ENCODE peak calls at places on chromosomes 7 and 10, in five cellular contexts. E, Y, K, O and L are unnamed samples.

GRCh38 chr10:76920581-76920980 is 717.0 kb downstream of the KCNMA1 start:
- DNase-seq in O (no peak), E (no peak), K (no peak), Y (no peak), L (no peak)

GRCh38 chr10:71351628-71352319 is 32.7 kb downstream of the SLC29A3 start:
- DNase-seq in K (no peak), O (no peak), E (no peak), Y (no peak), L (no peak)

GRCh38 chr10:8910314-8910713 is 855.8 kb downstream of the GATA3 start:
- DNase-seq in O (no peak), Y (no peak), K (no peak), E (no peak), L (no peak)

GRCh38 chr7:49580000-49580399 is 193.4 kb upstream of the VWC2 start:
- DNase-seq in O (no peak), K (peak), Y (no peak), E (no peak), L (no peak)

GRCh38 chr10:106355450-106355849 is 809.1 kb downstream of the SORCS1 start:
- DNase-seq in K (peak), Y (no peak), E (no peak), O (peak), L (no peak)

GRCh38 chr7:135923700-135924261 is 53.4 kb downstream of the MTPN start:
- DNase-seq in K (no peak), Y (peak), O (no peak), E (no peak), L (peak)

GRCh38 chr7:5211730-5212482 is 21.9 kb downstream of the WIPI2 start:
- DNase-seq in O (no peak), K (no peak), E (no peak), Y (no peak), L (no peak)

GRCh38 chr10:92755725-92756124 is 66.0 kb downstream of the HHEX start:
- DNase-seq in K (no peak), Y (no peak), E (no peak), O (no peak), L (no peak)

GRCh38 chr7:155964543-155964942 is 152.3 kb upstream of the SHH start:
- DNase-seq in E (no peak), Y (no peak), K (no peak), O (no peak), L (no peak)

GRCh38 chr7:98872328-98872924 is 2.6 kb upstream of the TMEM130 start:
- DNase-seq in O (peak), K (peak), E (no peak), Y (no peak), L (no peak)

GRCh38 chr10:43196981-43197833 is 59.0 kb downstream of the CSGALNACT2 start:
- DNase-seq in K (no peak), Y (no peak), O (no peak), E (no peak), L (no peak)

GRCh38 chr10:78913219-78914059 is 155.3 kb upstream of the ZMIZ1 start:
- DNase-seq in K (peak), E (no peak), Y (no peak), O (no peak), L (no peak)

GRCh38 chr10:99536400-99537254 is 3.9 kb downstream of the NKX2-3 start:
- DNase-seq in K (no peak), Y (no peak), O (no peak), E (no peak), L (no peak)

GRCh38 chr10:58625070-58625469 is 112.4 kb downstream of the BICC1 start:
- DNase-seq in E (no peak), O (no peak), K (no peak), Y (peak), L (peak)

GRCh38 chr10:78028438-78029293 is 649 bp downstream of the POLR3A start:
- DNase-seq in Y (peak), E (no peak), K (peak), O (peak), L (peak)

GRCh38 chr7:64793106-64793755 is 997 bp upstream of the ZNF138 start:
- DNase-seq in K (no peak), O (no peak), E (no peak), Y (no peak), L (peak)

GRCh38 chr10:51079331-51079730 is 5.0 kb downstream of the PRKG1 start:
- DNase-seq in E (no peak), K (no peak), O (no peak), Y (no peak), L (no peak)

GRCh38 chr10:23253780-23254179 is 61.7 kb downstream of the PTF1A start:
- DNase-seq in Y (no peak), K (no peak), O (no peak), E (no peak), L (no peak)

GRCh38 chr10:33187427-33187999 is 147.0 kb downstream of the NRP1 start:
- DNase-seq in E (no peak), Y (no peak), K (no peak), O (no peak), L (no peak)

GRCh38 chr10:100647928-100648327 is 97.5 kb upstream of the PAX2 start:
- DNase-seq in E (no peak), Y (no peak), K (no peak), O (no peak), L (no peak)

GRCh38 chr7:98879198-98879988 is 1.1 kb downstream of the TRRAP start:
- DNase-seq in Y (no peak), O (peak), E (no peak), K (peak), L (peak)

GRCh38 chr7:2567663-2568238 is 9.0 kb downstream of the IQCE start:
- DNase-seq in O (no peak), E (no peak), Y (peak), K (no peak), L (peak)

GRCh38 chr10:29841724-29842649 is 207.2 kb upstream of the SVIL start:
- DNase-seq in E (peak), O (no peak), K (no peak), Y (peak), L (peak)

GRCh38 chr7:135761751-135762488 is 13.3 kb upstream of the FAM180A start:
- DNase-seq in Y (peak), E (no peak), O (peak), K (no peak), L (peak)

GRCh38 chr7:87876759-87877234 is 504 bp downstream of the DBF4 start:
- DNase-seq in O (peak), K (peak), Y (peak), E (peak), L (peak)

GRCh38 chr7:91267558-91267955 is 3.3 kb downstream of the FZD1 start:
- DNase-seq in K (no peak), Y (no peak), O (no peak), E (no peak), L (peak)

GRCh38 chr10:114412907-114413386 is 8.6 kb upstream of the AFAP1L2 start:
- DNase-seq in K (no peak), O (no peak), E (no peak), Y (peak), L (no peak)

GRCh38 chr10:93710333-93710909 is 8.0 kb upstream of the FRA10AC1 start:
- DNase-seq in E (no peak), O (no peak), K (no peak), Y (no peak), L (no peak)

GRCh38 chr10:129335942-129336341 is 131.1 kb upstream of the MGMT start:
- DNase-seq in K (no peak), E (no peak), O (no peak), Y (no peak), L (no peak)

GRCh38 chr7:132296820-132297219 is 279.4 kb downstream of the PLXNA4 start:
- DNase-seq in O (no peak), Y (no peak), K (no peak), E (no peak), L (no peak)

GRCh38 chr7:2855386-2855785 is 11.3 kb upstream of the GNA12 start:
- DNase-seq in Y (no peak), K (no peak), E (no peak), O (no peak), L (no peak)

DNA sequence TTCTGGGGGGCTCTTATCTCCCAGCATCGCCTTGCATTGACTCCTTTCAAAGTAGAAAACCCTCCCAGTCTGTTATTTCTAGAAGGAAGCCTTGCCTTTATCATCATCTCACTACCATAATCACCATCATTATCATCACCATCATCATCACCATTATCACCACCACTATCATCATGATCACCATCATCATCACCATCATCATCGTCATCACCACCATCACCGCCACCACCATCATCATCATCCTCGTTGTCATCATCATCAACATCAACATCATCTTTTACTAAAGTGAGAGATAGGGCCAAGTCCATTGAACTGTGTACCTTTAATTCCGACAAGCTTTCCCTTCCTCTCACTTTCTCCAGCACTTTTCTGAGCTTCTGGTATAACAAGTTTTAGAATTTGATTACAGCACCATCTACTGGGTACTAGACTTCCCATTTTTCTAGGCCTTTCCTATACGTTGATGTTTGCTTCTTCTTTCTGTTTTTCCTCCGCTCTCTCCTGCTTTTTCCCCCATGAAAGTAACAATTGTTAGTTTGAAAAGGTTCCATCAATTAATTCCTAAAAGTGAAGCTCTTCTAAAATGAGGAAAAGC is 226.4 kb downstream of the BUB3 start:
- DNase-seq in E (no peak), Y (no peak), O (no peak), K (no peak), L (peak)
- TF ChIP-seq CTCF in E (peak), Y (no peak), O (peak), K (peak), L (peak)

DNA sequence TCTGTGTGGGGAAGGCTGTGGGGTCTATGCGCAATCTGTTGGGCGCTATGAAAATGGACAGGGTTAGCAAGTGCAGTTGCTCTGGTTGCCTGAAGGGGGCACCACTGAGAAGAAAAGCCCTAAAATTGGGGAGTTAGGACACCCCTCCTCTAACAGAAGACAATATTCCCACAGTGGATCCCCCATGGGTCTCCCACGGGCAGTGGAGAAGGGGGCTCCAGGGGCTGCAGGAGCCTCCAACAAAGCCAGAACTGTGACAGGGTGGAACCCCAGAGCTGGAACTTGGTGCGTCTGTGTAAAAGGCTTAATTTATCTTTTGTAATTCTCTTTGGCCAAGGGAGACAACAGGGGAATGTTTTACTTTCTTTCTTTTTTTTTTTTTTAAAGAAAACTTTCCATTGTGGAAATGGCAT is 12.5 kb upstream of the COL13A1 start:
- DNase-seq in E (no peak), O (no peak), Y (no peak), K (no peak), L (no peak)
- TF ChIP-seq CTCF in E (peak), O (peak), Y (peak), K (peak), L (peak)

GRCh38 chr7:51354434-51354833 is 37.8 kb upstream of the COBL start:
- DNase-seq in K (no peak), O (no peak), Y (no peak), E (no peak), L (no peak)

GRCh38 chr7:51350195-51350896 is 33.7 kb upstream of the COBL start:
- DNase-seq in K (no peak), O (no peak), E (no peak), Y (peak), L (no peak)

GRCh38 chr7:51351661-51352060 is 35.1 kb upstream of the COBL start:
- DNase-seq in O (no peak), E (no peak), K (no peak), Y (peak), L (peak)

GRCh38 chr7:51354897-51355296 is 38.3 kb upstream of the COBL start:
- DNase-seq in Y (no peak), O (peak), K (peak), E (no peak), L (no peak)

DNA sequence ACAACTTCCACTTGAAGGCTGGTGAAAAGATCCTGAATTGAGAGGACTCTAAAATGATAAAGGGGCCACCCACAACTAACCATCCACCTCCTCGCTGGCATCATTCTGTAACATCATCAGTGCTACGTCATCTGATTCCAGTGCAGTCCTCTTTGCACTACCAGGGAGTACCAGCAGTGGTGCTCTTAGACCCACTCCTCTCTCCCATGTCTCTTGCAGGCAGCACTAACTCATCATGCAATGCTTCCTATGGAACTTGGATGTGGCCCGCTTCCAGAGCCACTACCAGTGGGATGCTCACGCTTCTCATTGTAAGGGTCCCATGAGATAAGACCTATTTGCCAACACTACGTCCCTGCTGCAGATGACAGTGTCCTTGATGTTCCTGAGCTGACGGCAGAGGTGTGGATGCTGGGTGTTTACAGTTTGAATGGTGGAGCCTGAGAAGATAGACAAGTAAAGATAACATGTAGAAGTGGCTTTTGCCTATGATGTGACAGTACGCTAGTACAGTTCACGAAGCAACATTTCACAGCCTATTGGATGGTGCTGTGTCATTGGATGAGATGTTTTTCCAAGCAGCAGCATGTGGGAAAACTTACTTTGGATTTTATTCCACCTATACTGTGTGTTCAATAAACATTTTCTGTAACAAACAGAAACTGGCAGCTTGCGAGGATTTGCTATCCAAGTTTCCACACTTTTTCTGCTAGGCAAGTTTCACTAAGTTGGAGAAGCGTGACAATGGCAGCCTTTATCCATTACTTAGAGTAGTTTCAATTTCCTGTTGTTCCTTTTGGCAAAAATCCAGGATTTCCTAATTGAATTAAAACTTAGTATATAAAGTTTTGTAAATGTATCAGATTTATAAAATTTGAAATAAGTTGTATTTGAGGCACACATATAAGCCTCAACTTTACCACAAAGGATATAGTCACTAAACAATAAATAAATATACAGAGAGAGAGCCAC is 35.9 kb upstream of the COBL start:
- DNase-seq in K (no peak), E (no peak), Y (no peak), O (no peak), L (no peak)
- TF ChIP-seq CTCF in K (peak), E (no peak), Y (no peak), O (no peak), L (no peak)

DNA sequence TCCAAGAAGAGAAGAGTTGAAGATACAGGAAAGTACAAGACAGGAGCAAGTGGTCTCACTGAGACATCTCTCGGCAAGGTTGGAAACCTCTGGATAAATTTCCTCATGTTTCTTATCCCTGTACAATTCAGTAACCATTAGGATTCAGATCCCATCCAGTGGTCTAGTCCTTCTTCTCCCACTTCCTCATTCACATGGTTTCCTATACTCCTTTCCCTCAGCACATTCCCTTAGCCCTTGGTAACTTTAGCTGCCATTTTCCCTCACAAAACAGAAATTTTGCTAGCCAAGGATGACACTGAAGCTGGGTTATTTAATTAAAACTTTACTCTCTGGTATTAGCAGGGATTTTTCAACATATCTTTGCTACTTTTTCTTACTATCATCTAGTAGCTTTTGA is 82.6 kb downstream of the CPED1 start:
- DNase-seq in O (no peak), K (no peak), E (no peak), Y (no peak), L (no peak)
- TF ChIP-seq CTCF in O (no peak), K (no peak), E (no peak), Y (no peak), L (no peak)

GRCh38 chr10:15725603-15726002 is 5.9 kb upstream of the ITGA8 start:
- DNase-seq in O (no peak), K (peak), E (no peak), Y (peak), L (peak)

GRCh38 chr10:15729890-15730289 is 10.2 kb upstream of the ITGA8 start:
- DNase-seq in O (no peak), E (no peak), K (no peak), Y (no peak), L (no peak)

GRCh38 chr10:15730341-15730740 is 10.6 kb upstream of the ITGA8 start:
- DNase-seq in Y (no peak), E (no peak), O (no peak), K (no peak), L (no peak)

GRCh38 chr10:15724683-15725082 is 5.0 kb upstream of the ITGA8 start:
- DNase-seq in O (no peak), K (no peak), E (no peak), Y (no peak), L (no peak)

GRCh38 chr10:15726042-15726441 is 6.3 kb upstream of the ITGA8 start:
- DNase-seq in Y (no peak), E (no peak), K (no peak), O (no peak), L (no peak)
- TF ChIP-seq CTCF in Y (no peak), E (no peak), K (no peak), O (no peak), L (no peak)

GRCh38 chr7:8719102-8719501 is 285.7 kb downstream of the NXPH1 start:
- DNase-seq in Y (no peak), K (peak), E (no peak), O (no peak), L (no peak)

GRCh38 chr7:8724080-8724718 is 290.8 kb downstream of the NXPH1 start:
- DNase-seq in K (peak), O (peak), Y (peak), E (peak), L (no peak)
- TF ChIP-seq CTCF in K (peak), O (peak), Y (peak), E (peak), L (no peak)